ENCODE peak calls at places on chromosomes 16 and 17, in four cellular contexts. V, S, O and I are unnamed samples.

GRCh38 chr17:8835631-8836364 is 31.7 kb downstream of the PIK3R6 start:
- DNase-seq in V (no peak), S (no peak), O (no peak), I (no peak)

GRCh38 chr17:73342057-73342522 is 30.3 kb upstream of the CDC42EP4 start:
- DNase-seq in V (peak), S (no peak), O (no peak), I (no peak)

GRCh38 chr16:17866991-17867390 is 396.2 kb upstream of the XYLT1 start:
- DNase-seq in V (no peak), S (no peak), O (no peak), I (no peak)

GRCh38 chr17:3765981-3766380 is 35.0 kb downstream of the ITGAE start:
- DNase-seq in V (no peak), S (no peak), O (no peak), I (no peak)

GRCh38 chr17:32875904-32876413 is 965 bp downstream of the MYO1D start:
- DNase-seq in V (peak), S (no peak), O (peak), I (no peak)

GRCh38 chr16:53224932-53225533 is 170.2 kb downstream of the CHD9 start:
- DNase-seq in V (peak), S (no peak), O (no peak), I (peak)

GRCh38 chr17:62967111-62967449 is 1.0 kb downstream of the TANC2 start:
- DNase-seq in V (no peak), S (no peak), O (no peak), I (no peak)

GRCh38 chr16:75064403-75065148 is 52.0 kb downstream of the LDHD start:
- DNase-seq in V (peak), S (peak), O (peak), I (peak)

GRCh38 chr16:15748654-15749053 is 98.6 kb downstream of the NDE1 start:
- DNase-seq in V (no peak), S (no peak), O (no peak), I (no peak)

GRCh38 chr17:48215583-48216139 is 108.1 kb downstream of the SNX11 start:
- DNase-seq in V (peak), S (no peak), O (peak), I (peak)

GRCh38 chr17:63679214-63679613 is 20.7 kb downstream of the LIMD2 start:
- DNase-seq in V (no peak), S (no peak), O (no peak), I (no peak)

GRCh38 chr17:82338858-82339633 is 5.5 kb upstream of the SECTM1 start:
- DNase-seq in V (peak), S (no peak), O (no peak), I (peak)

GRCh38 chr16:29315916-29316517 is 90.5 kb downstream of the NPIPB11 start:
- DNase-seq in V (peak), S (no peak), O (peak), I (peak)